ENCODE peak calls at places on chromosomes 12 and 14, in nine cellular contexts. One of them, this sample, is unnamed.

GRCh38 chr12:17853054-17853453 is 236.9 kb downstream of the RERGL start:
- DNase-seq in HCT116: no peak
- DNase-seq in uterus: no peak
- DNase-seq in adrenal gland: no peak
- DNase-seq in IMR-90: no peak
- DNase-seq in H1: no peak
- DNase-seq in ovary: no peak
- DNase-seq in vagina: no peak
- DNase-seq in HepG2: no peak
- DNase-seq in this sample: no peak

GRCh38 chr14:54109521-54110120 is 153.0 kb upstream of the BMP4 start:
- DNase-seq in adrenal gland: no peak
- DNase-seq in uterus: no peak
- DNase-seq in IMR-90: no peak
- DNase-seq in H1: no peak
- DNase-seq in vagina: no peak
- DNase-seq in HCT116: no peak
- DNase-seq in HepG2: peak; percentile 15
- DNase-seq in ovary: no peak
- DNase-seq in this sample: no peak

GRCh38 chr14:92923744-92924103 is 774 bp downstream of the CHGA start:
- DNase-seq in vagina: no peak
- DNase-seq in ovary: no peak
- DNase-seq in H1: no peak
- DNase-seq in uterus: no peak
- DNase-seq in adrenal gland: no peak
- DNase-seq in HepG2: no peak
- DNase-seq in HCT116: no peak
- DNase-seq in IMR-90: no peak
- DNase-seq in this sample: no peak

GRCh38 chr12:127145929-127146789 is 1120.8 kb upstream of the TMEM132C start:
- DNase-seq in HCT116: peak; percentile 28
- DNase-seq in H1: no peak
- DNase-seq in adrenal gland: peak; percentile 39
- DNase-seq in ovary: peak; percentile 75
- DNase-seq in uterus: peak; percentile 85
- DNase-seq in IMR-90: peak; percentile 15
- DNase-seq in HepG2: no peak
- DNase-seq in vagina: no peak
- DNase-seq in this sample: peak; percentile 57

GRCh38 chr14:78153069-78153351 is 17.2 kb upstream of the NRXN3 start:
- DNase-seq in HepG2: no peak
- DNase-seq in HCT116: no peak
- DNase-seq in uterus: no peak
- DNase-seq in IMR-90: peak; percentile 0
- DNase-seq in ovary: no peak
- DNase-seq in vagina: no peak
- DNase-seq in adrenal gland: no peak
- DNase-seq in H1: no peak
- DNase-seq in this sample: no peak

GRCh38 chr12:119942386-119942785 is 46.6 kb upstream of the BICDL1 start:
- DNase-seq in vagina: no peak
- DNase-seq in uterus: no peak
- DNase-seq in HepG2: no peak
- DNase-seq in ovary: no peak
- DNase-seq in H1: no peak
- DNase-seq in HCT116: no peak
- DNase-seq in adrenal gland: peak; percentile 16
- DNase-seq in IMR-90: no peak
- DNase-seq in this sample: no peak

GRCh38 chr12:3378655-3379054 is 112.3 kb upstream of the PRMT8 start:
- DNase-seq in HepG2: no peak
- DNase-seq in adrenal gland: no peak
- DNase-seq in uterus: no peak
- DNase-seq in ovary: no peak
- DNase-seq in HCT116: no peak
- DNase-seq in IMR-90: no peak
- DNase-seq in H1: no peak
- DNase-seq in vagina: no peak
- DNase-seq in this sample: no peak

GRCh38 chr14:22099942-22100763 is 426.5 kb upstream of the OR4E1 start:
- DNase-seq in vagina: no peak
- DNase-seq in HCT116: peak; percentile 61
- DNase-seq in ovary: peak; percentile 79
- DNase-seq in IMR-90: peak; percentile 36
- DNase-seq in adrenal gland: peak; percentile 44
- DNase-seq in uterus: peak; percentile 74
- DNase-seq in H1: peak; percentile 70
- DNase-seq in HepG2: peak; percentile 90
- DNase-seq in this sample: no peak

GRCh38 chr12:93050026-93050747 is 121.1 kb upstream of the EEA1 start:
- DNase-seq in vagina: no peak
- DNase-seq in IMR-90: peak; percentile 63
- DNase-seq in ovary: no peak
- DNase-seq in H1: no peak
- DNase-seq in HCT116: no peak
- DNase-seq in HepG2: no peak
- DNase-seq in uterus: no peak
- DNase-seq in adrenal gland: no peak
- DNase-seq in this sample: no peak

GRCh38 chr14:71319646-71320045 is 412.4 kb downstream of the PCNX1 start:
- DNase-seq in H1: no peak
- DNase-seq in HCT116: no peak
- DNase-seq in ovary: peak; percentile 18
- DNase-seq in uterus: peak; percentile 15
- DNase-seq in adrenal gland: no peak
- DNase-seq in IMR-90: peak; percentile 36
- DNase-seq in vagina: no peak
- DNase-seq in HepG2: no peak
- DNase-seq in this sample: no peak

GRCh38 chr12:202081-202731 is 11.8 kb downstream of the SLC6A12 start:
- DNase-seq in ovary: no peak
- DNase-seq in H1: no peak
- DNase-seq in adrenal gland: no peak
- DNase-seq in HCT116: no peak
- DNase-seq in IMR-90: no peak
- DNase-seq in HepG2: no peak
- DNase-seq in uterus: no peak
- DNase-seq in vagina: no peak
- DNase-seq in this sample: no peak
- H3K4me3 ChIP-seq in ovary: no peak overlapping the region
- H3K4me3 ChIP-seq in H1: peak overlapping the region; percentile 17
- H3K4me3 ChIP-seq in adrenal gland: no peak overlapping the region
- H3K4me3 ChIP-seq in HCT116: no peak overlapping the region
- H3K4me3 ChIP-seq in IMR-90: no peak overlapping the region
- H3K4me3 ChIP-seq in HepG2: no peak overlapping the region
- H3K4me3 ChIP-seq in uterus: no peak overlapping the region
- H3K4me3 ChIP-seq in vagina: no peak overlapping the region
- H3K4me3 ChIP-seq in this sample: no peak overlapping the region

GRCh38 chr12:109720152-109720855 is 6.7 kb downstream of the FAM222A start:
- DNase-seq in H1: no peak
- DNase-seq in vagina: no peak
- DNase-seq in adrenal gland: peak; percentile 74
- DNase-seq in ovary: no peak
- DNase-seq in HepG2: no peak
- DNase-seq in HCT116: no peak
- DNase-seq in IMR-90: no peak
- DNase-seq in uterus: no peak
- DNase-seq in this sample: peak; percentile 62

GRCh38 chr12:109722022-109722752 is 8.6 kb downstream of the FAM222A start:
- DNase-seq in vagina: no peak
- DNase-seq in HepG2: peak; percentile 63
- DNase-seq in IMR-90: no peak
- DNase-seq in H1: no peak
- DNase-seq in uterus: no peak
- DNase-seq in adrenal gland: no peak
- DNase-seq in ovary: no peak
- DNase-seq in HCT116: no peak
- DNase-seq in this sample: no peak

GRCh38 chr12:109719123-109720022 is 5.7 kb downstream of the FAM222A start:
- DNase-seq in HepG2: peak; percentile 66
- DNase-seq in HCT116: no peak
- DNase-seq in uterus: no peak
- DNase-seq in vagina: no peak
- DNase-seq in H1: no peak
- DNase-seq in IMR-90: peak; percentile 5
- DNase-seq in ovary: no peak
- DNase-seq in adrenal gland: peak; percentile 69
- DNase-seq in this sample: no peak

GRCh38 chr12:109721276-109721675 is 7.7 kb downstream of the FAM222A start:
- DNase-seq in ovary: no peak
- DNase-seq in HCT116: no peak
- DNase-seq in uterus: no peak
- DNase-seq in HepG2: no peak
- DNase-seq in vagina: no peak
- DNase-seq in adrenal gland: peak; percentile 94
- DNase-seq in H1: no peak
- DNase-seq in IMR-90: no peak
- DNase-seq in this sample: peak; percentile 86

DNA sequence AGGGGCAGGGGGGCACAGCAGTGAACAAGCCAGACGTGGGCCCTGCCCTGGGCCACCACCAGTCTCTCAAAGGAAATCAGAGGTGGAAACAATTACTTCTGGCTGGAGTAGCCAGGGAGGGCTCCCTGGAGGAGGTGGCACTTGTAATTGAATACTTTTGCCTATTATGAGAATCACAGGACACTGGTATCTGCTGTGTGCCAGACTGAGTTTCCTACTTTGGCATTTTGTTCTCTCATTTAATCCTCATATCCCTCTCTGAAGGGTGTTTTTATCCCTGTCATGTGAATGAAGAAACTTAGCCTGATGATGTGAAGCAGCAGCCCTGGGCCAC is 7.2 kb downstream of the FAM222A start:
- DNase-seq in H1: no peak
- DNase-seq in IMR-90: no peak
- DNase-seq in HepG2: no peak
- DNase-seq in vagina: no peak
- DNase-seq in HCT116: no peak
- DNase-seq in adrenal gland: no peak
- DNase-seq in ovary: no peak
- DNase-seq in uterus: no peak
- DNase-seq in this sample: no peak
- TF ChIP-seq POLR2A in H1: no peak
- TF ChIP-seq POLR2A in IMR-90: no peak
- TF ChIP-seq POLR2A in HepG2: no peak
- TF ChIP-seq POLR2A in vagina: no peak
- TF ChIP-seq POLR2A in HCT116: no peak
- TF ChIP-seq POLR2A in adrenal gland: no peak
- TF ChIP-seq POLR2A in ovary: no peak
- TF ChIP-seq POLR2A in uterus: no peak
- TF ChIP-seq POLR2A in this sample: no peak

DNA sequence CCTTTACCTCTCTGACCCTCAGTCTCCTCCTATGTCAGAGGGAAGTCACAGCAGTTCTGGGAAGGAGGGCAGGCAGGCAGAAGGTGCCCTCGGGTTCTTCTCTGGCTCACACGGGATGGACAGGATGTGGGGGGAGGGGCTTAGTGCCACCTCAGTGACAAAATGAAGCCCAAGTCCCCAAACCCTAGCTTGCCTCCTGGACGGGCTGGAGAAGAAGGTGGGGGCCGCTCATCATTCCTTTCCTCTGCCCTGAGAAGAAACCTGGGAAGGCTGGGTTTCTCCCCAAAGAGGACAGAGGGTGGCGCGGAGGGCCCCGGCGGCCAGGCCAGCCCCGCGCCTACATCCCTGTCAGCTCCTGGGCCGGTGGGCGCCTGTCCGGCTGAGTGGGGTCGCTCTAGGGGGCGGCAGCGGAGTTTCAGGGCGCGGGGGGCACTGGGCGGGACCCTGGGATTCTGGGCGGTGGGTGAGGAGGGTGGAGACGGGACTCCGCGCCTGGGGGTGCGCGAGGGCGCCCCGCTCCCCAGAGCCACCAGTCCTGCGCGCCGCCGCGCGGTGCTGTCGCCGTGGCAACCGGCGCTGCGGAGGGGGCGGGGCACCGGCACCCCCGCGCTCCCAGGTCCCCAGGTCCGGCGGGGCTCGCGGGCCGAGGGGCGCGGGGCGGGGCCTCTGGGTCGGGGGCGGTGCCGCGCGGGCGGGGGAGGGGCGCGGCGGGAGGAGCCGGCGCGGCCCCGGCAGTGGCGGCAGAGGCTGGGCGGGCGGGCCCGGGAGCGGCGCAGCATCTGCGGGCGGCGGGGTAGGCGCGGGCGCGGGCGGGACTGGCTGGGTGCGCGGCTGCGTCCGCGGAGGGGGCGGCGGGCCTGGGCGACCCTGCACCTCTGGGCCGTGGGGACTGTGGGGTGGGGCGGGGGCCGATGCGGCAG is at the start of gene TMEM121:
- DNase-seq in ovary: no peak
- DNase-seq in H1: no peak
- DNase-seq in uterus: peak; percentile 39
- DNase-seq in adrenal gland: no peak
- DNase-seq in vagina: no peak
- DNase-seq in IMR-90: no peak
- DNase-seq in HCT116: no peak
- DNase-seq in HepG2: no peak
- DNase-seq in this sample: no peak
- H3K4me3 ChIP-seq in ovary: peak within 1 kb of the TSS; percentile 60
- H3K4me3 ChIP-seq in H1: peak within 1 kb of the TSS; percentile 38
- H3K4me3 ChIP-seq in uterus: peak within 1 kb of the TSS; percentile 73
- H3K4me3 ChIP-seq in adrenal gland: no peak within 1 kb of the TSS
- H3K4me3 ChIP-seq in vagina: peak within 1 kb of the TSS; percentile 67
- H3K4me3 ChIP-seq in IMR-90: peak within 1 kb of the TSS; percentile 57
- H3K4me3 ChIP-seq in HCT116: peak within 1 kb of the TSS; percentile 62
- H3K4me3 ChIP-seq in HepG2: peak within 1 kb of the TSS; percentile 79
- H3K4me3 ChIP-seq in this sample: peak within 1 kb of the TSS; percentile 40

GRCh38 chr12:65825573-65826512 is 1.6 kb downstream of the HMGA2 start:
- DNase-seq in HepG2: no peak
- DNase-seq in HCT116: no peak
- DNase-seq in ovary: peak; percentile 18
- DNase-seq in uterus: peak; percentile 18
- DNase-seq in vagina: no peak
- DNase-seq in H1: no peak
- DNase-seq in IMR-90: peak; percentile 41
- DNase-seq in adrenal gland: peak; percentile 17
- DNase-seq in this sample: peak; percentile 47

GRCh38 chr12:65827827-65828231 is 3.5 kb downstream of the HMGA2 start:
- DNase-seq in adrenal gland: no peak
- DNase-seq in HepG2: peak; percentile 31
- DNase-seq in IMR-90: no peak
- DNase-seq in H1: no peak
- DNase-seq in ovary: no peak
- DNase-seq in uterus: no peak
- DNase-seq in HCT116: no peak
- DNase-seq in vagina: no peak
- DNase-seq in this sample: no peak

GRCh38 chr12:65828711-65829339 is 4.5 kb downstream of the HMGA2 start:
- DNase-seq in HepG2: no peak
- DNase-seq in adrenal gland: no peak
- DNase-seq in H1: no peak
- DNase-seq in ovary: no peak
- DNase-seq in uterus: no peak
- DNase-seq in vagina: no peak
- DNase-seq in HCT116: no peak
- DNase-seq in IMR-90: no peak
- DNase-seq in this sample: no peak

GRCh38 chr12:65825323-65825572 is 965 bp downstream of the HMGA2 start:
- DNase-seq in uterus: no peak
- DNase-seq in ovary: no peak
- DNase-seq in vagina: no peak
- DNase-seq in H1: no peak
- DNase-seq in HepG2: no peak
- DNase-seq in adrenal gland: no peak
- DNase-seq in IMR-90: no peak
- DNase-seq in HCT116: no peak
- DNase-seq in this sample: no peak

GRCh38 chr12:65826513-65827171 is 2.4 kb downstream of the HMGA2 start:
- DNase-seq in HCT116: no peak
- DNase-seq in HepG2: no peak
- DNase-seq in vagina: no peak
- DNase-seq in adrenal gland: no peak
- DNase-seq in uterus: no peak
- DNase-seq in H1: no peak
- DNase-seq in IMR-90: peak; percentile 67
- DNase-seq in ovary: no peak
- DNase-seq in this sample: no peak
- TF ChIP-seq POLR2A in HCT116: no peak
- TF ChIP-seq POLR2A in HepG2: no peak
- TF ChIP-seq POLR2A in vagina: no peak
- TF ChIP-seq POLR2A in adrenal gland: no peak
- TF ChIP-seq POLR2A in uterus: no peak
- TF ChIP-seq POLR2A in H1: no peak
- TF ChIP-seq POLR2A in IMR-90: no peak
- TF ChIP-seq POLR2A in ovary: no peak
- TF ChIP-seq POLR2A in this sample: no peak

This sample was measured in right lobe of liver.